ENCODE peak calls at places on chromosomes 3 and 15, in eight cellular contexts. One of them, this sample, is unnamed.

GRCh38 chr3:46979958-46980497 is 562 bp downstream of the NBEAL2 start:
- DNase-seq in stimulated activated CD4-positive, alpha-beta T cell treated with anti-CD3 and anti-CD28 coated beads, Interleukin-12 subunit alpha, Interleukin-12 subunit beta, amount 100 ng/mL, for 24 hours: no peak
- DNase-seq in hepatic stellate cell: no peak
- DNase-seq in fibroblast of the aortic adventitia: no peak
- DNase-seq in stimulated activated CD8-positive, alpha-beta memory T cell treated with anti-CD3 and anti-CD28 coated beads, Interleukin-4, amount 100 ng/mL, for 1 hour: no peak
- DNase-seq in CD4-positive, alpha-beta T cell: no peak
- DNase-seq in activated CD4-positive, CD25-positive, alpha-beta regulatory T cell: no peak
- DNase-seq in NCI-H460: no peak
- DNase-seq in this sample: no peak

GRCh38 chr15:83312046-83312445 is 27.6 kb upstream of the BNC1 start:
- DNase-seq in fibroblast of the aortic adventitia: no peak
- DNase-seq in hepatic stellate cell: no peak
- DNase-seq in stimulated activated CD4-positive, alpha-beta T cell treated with anti-CD3 and anti-CD28 coated beads, Interleukin-12 subunit alpha, Interleukin-12 subunit beta, amount 100 ng/mL, for 24 hours: no peak
- DNase-seq in activated CD4-positive, CD25-positive, alpha-beta regulatory T cell: no peak
- DNase-seq in CD4-positive, alpha-beta T cell: no peak
- DNase-seq in stimulated activated CD8-positive, alpha-beta memory T cell treated with anti-CD3 and anti-CD28 coated beads, Interleukin-4, amount 100 ng/mL, for 1 hour: no peak
- DNase-seq in NCI-H460: no peak
- DNase-seq in this sample: no peak

GRCh38 chr3:155369244-155369643 is 75.8 kb upstream of the STRIT1 start:
- DNase-seq in activated CD4-positive, CD25-positive, alpha-beta regulatory T cell: no peak
- DNase-seq in fibroblast of the aortic adventitia: no peak
- DNase-seq in NCI-H460: no peak
- DNase-seq in stimulated activated CD8-positive, alpha-beta memory T cell treated with anti-CD3 and anti-CD28 coated beads, Interleukin-4, amount 100 ng/mL, for 1 hour: no peak
- DNase-seq in CD4-positive, alpha-beta T cell: no peak
- DNase-seq in stimulated activated CD4-positive, alpha-beta T cell treated with anti-CD3 and anti-CD28 coated beads, Interleukin-12 subunit alpha, Interleukin-12 subunit beta, amount 100 ng/mL, for 24 hours: no peak
- DNase-seq in hepatic stellate cell: no peak
- DNase-seq in this sample: no peak

GRCh38 chr3:18153571-18154173 is 271.5 kb downstream of the SATB1 start:
- DNase-seq in hepatic stellate cell: no peak
- DNase-seq in CD4-positive, alpha-beta T cell: no peak
- DNase-seq in fibroblast of the aortic adventitia: peak
- DNase-seq in activated CD4-positive, CD25-positive, alpha-beta regulatory T cell: no peak
- DNase-seq in stimulated activated CD4-positive, alpha-beta T cell treated with anti-CD3 and anti-CD28 coated beads, Interleukin-12 subunit alpha, Interleukin-12 subunit beta, amount 100 ng/mL, for 24 hours: no peak
- DNase-seq in stimulated activated CD8-positive, alpha-beta memory T cell treated with anti-CD3 and anti-CD28 coated beads, Interleukin-4, amount 100 ng/mL, for 1 hour: no peak
- DNase-seq in NCI-H460: peak
- DNase-seq in this sample: peak

GRCh38 chr3:124972457-124972856 is 37.9 kb upstream of the MUC13 start:
- DNase-seq in NCI-H460: no peak
- DNase-seq in CD4-positive, alpha-beta T cell: no peak
- DNase-seq in hepatic stellate cell: no peak
- DNase-seq in stimulated activated CD4-positive, alpha-beta T cell treated with anti-CD3 and anti-CD28 coated beads, Interleukin-12 subunit alpha, Interleukin-12 subunit beta, amount 100 ng/mL, for 24 hours: no peak
- DNase-seq in activated CD4-positive, CD25-positive, alpha-beta regulatory T cell: no peak
- DNase-seq in fibroblast of the aortic adventitia: no peak
- DNase-seq in stimulated activated CD8-positive, alpha-beta memory T cell treated with anti-CD3 and anti-CD28 coated beads, Interleukin-4, amount 100 ng/mL, for 1 hour: no peak
- DNase-seq in this sample: no peak

GRCh38 chr3:169466990-169467389 is 196.5 kb downstream of the MECOM start:
- DNase-seq in fibroblast of the aortic adventitia: no peak
- DNase-seq in CD4-positive, alpha-beta T cell: no peak
- DNase-seq in activated CD4-positive, CD25-positive, alpha-beta regulatory T cell: no peak
- DNase-seq in stimulated activated CD4-positive, alpha-beta T cell treated with anti-CD3 and anti-CD28 coated beads, Interleukin-12 subunit alpha, Interleukin-12 subunit beta, amount 100 ng/mL, for 24 hours: no peak
- DNase-seq in NCI-H460: no peak
- DNase-seq in stimulated activated CD8-positive, alpha-beta memory T cell treated with anti-CD3 and anti-CD28 coated beads, Interleukin-4, amount 100 ng/mL, for 1 hour: no peak
- DNase-seq in hepatic stellate cell: no peak
- DNase-seq in this sample: no peak

GRCh38 chr3:58188173-58188564 is 22.6 kb downstream of the DNASE1L3 start:
- DNase-seq in NCI-H460: no peak
- DNase-seq in CD4-positive, alpha-beta T cell: no peak
- DNase-seq in hepatic stellate cell: no peak
- DNase-seq in activated CD4-positive, CD25-positive, alpha-beta regulatory T cell: no peak
- DNase-seq in fibroblast of the aortic adventitia: no peak
- DNase-seq in stimulated activated CD8-positive, alpha-beta memory T cell treated with anti-CD3 and anti-CD28 coated beads, Interleukin-4, amount 100 ng/mL, for 1 hour: no peak
- DNase-seq in stimulated activated CD4-positive, alpha-beta T cell treated with anti-CD3 and anti-CD28 coated beads, Interleukin-12 subunit alpha, Interleukin-12 subunit beta, amount 100 ng/mL, for 24 hours: no peak
- DNase-seq in this sample: no peak

GRCh38 chr15:20357139-20358065 is 184.2 kb downstream of the GOLGA6L6 start:
- DNase-seq in stimulated activated CD4-positive, alpha-beta T cell treated with anti-CD3 and anti-CD28 coated beads, Interleukin-12 subunit alpha, Interleukin-12 subunit beta, amount 100 ng/mL, for 24 hours: no peak
- DNase-seq in fibroblast of the aortic adventitia: no peak
- DNase-seq in stimulated activated CD8-positive, alpha-beta memory T cell treated with anti-CD3 and anti-CD28 coated beads, Interleukin-4, amount 100 ng/mL, for 1 hour: no peak
- DNase-seq in NCI-H460: no peak
- DNase-seq in hepatic stellate cell: peak
- DNase-seq in CD4-positive, alpha-beta T cell: no peak
- DNase-seq in activated CD4-positive, CD25-positive, alpha-beta regulatory T cell: no peak
- DNase-seq in this sample: no peak

GRCh38 chr3:36911990-36912804 is 32.7 kb downstream of the TRANK1 start:
- DNase-seq in NCI-H460: no peak
- DNase-seq in stimulated activated CD4-positive, alpha-beta T cell treated with anti-CD3 and anti-CD28 coated beads, Interleukin-12 subunit alpha, Interleukin-12 subunit beta, amount 100 ng/mL, for 24 hours: peak
- DNase-seq in stimulated activated CD8-positive, alpha-beta memory T cell treated with anti-CD3 and anti-CD28 coated beads, Interleukin-4, amount 100 ng/mL, for 1 hour: no peak
- DNase-seq in fibroblast of the aortic adventitia: peak
- DNase-seq in activated CD4-positive, CD25-positive, alpha-beta regulatory T cell: no peak
- DNase-seq in CD4-positive, alpha-beta T cell: no peak
- DNase-seq in hepatic stellate cell: peak
- DNase-seq in this sample: no peak

GRCh38 chr15:22887157-22887951 is 48.9 kb downstream of the NIPA2 start:
- DNase-seq in activated CD4-positive, CD25-positive, alpha-beta regulatory T cell: no peak
- DNase-seq in CD4-positive, alpha-beta T cell: no peak
- DNase-seq in stimulated activated CD8-positive, alpha-beta memory T cell treated with anti-CD3 and anti-CD28 coated beads, Interleukin-4, amount 100 ng/mL, for 1 hour: no peak
- DNase-seq in NCI-H460: no peak
- DNase-seq in hepatic stellate cell: peak
- DNase-seq in fibroblast of the aortic adventitia: peak
- DNase-seq in stimulated activated CD4-positive, alpha-beta T cell treated with anti-CD3 and anti-CD28 coated beads, Interleukin-12 subunit alpha, Interleukin-12 subunit beta, amount 100 ng/mL, for 24 hours: no peak
- DNase-seq in this sample: no peak

This sample was measured in amniotic stem cell.